ENCODE peak calls at places on chromosomes 3 and 15, in ten cellular contexts. One of them, this sample, is unnamed.

GRCh38 chr15:64634576-64635485 is 140.6 kb downstream of the RBPMS2 start:
- DNase-seq in sigmoid colon: no peak
- DNase-seq in prostate gland: no peak
- DNase-seq in esophagus muscularis mucosa: no peak
- DNase-seq in K562: no peak
- DNase-seq in GM12891: no peak
- DNase-seq in stomach: no peak
- DNase-seq in endothelial cell of umbilical vein: peak; percentile 79
- DNase-seq in spleen: no peak
- DNase-seq in HepG2: peak; percentile 72
- DNase-seq in this sample: no peak

GRCh38 chr3:37967252-37967881 is 23.2 kb upstream of the VILL start:
- DNase-seq in sigmoid colon: peak; percentile 82
- DNase-seq in prostate gland: peak; percentile 50
- DNase-seq in esophagus muscularis mucosa: no peak
- DNase-seq in K562: peak; percentile 78
- DNase-seq in GM12891: peak; percentile 42
- DNase-seq in stomach: peak; percentile 77
- DNase-seq in endothelial cell of umbilical vein: peak; percentile 65
- DNase-seq in spleen: no peak
- DNase-seq in HepG2: peak; percentile 56
- DNase-seq in this sample: peak; percentile 42

GRCh38 chr15:92383528-92384326 is 10.0 kb upstream of the ST8SIA2 start:
- DNase-seq in sigmoid colon: no peak
- DNase-seq in prostate gland: no peak
- DNase-seq in esophagus muscularis mucosa: no peak
- DNase-seq in K562: peak; percentile 71
- DNase-seq in GM12891: no peak
- DNase-seq in stomach: no peak
- DNase-seq in endothelial cell of umbilical vein: no peak
- DNase-seq in spleen: no peak
- DNase-seq in HepG2: peak; percentile 15
- DNase-seq in this sample: no peak

GRCh38 chr3:108125550-108126071 is 34.8 kb upstream of the CD47 start:
- DNase-seq in sigmoid colon: no peak
- DNase-seq in prostate gland: no peak
- DNase-seq in esophagus muscularis mucosa: no peak
- DNase-seq in K562: peak; percentile 66
- DNase-seq in GM12891: no peak
- DNase-seq in stomach: no peak
- DNase-seq in endothelial cell of umbilical vein: peak; percentile 97
- DNase-seq in spleen: peak; percentile 89
- DNase-seq in HepG2: no peak
- DNase-seq in this sample: no peak

GRCh38 chr3:58404396-58404795 is 29.2 kb downstream of the PDHB start:
- DNase-seq in sigmoid colon: no peak
- DNase-seq in prostate gland: no peak
- DNase-seq in esophagus muscularis mucosa: no peak
- DNase-seq in K562: no peak
- DNase-seq in GM12891: no peak
- DNase-seq in stomach: no peak
- DNase-seq in endothelial cell of umbilical vein: no peak
- DNase-seq in spleen: no peak
- DNase-seq in HepG2: no peak
- DNase-seq in this sample: no peak

GRCh38 chr3:72821170-72821781 is 27.0 kb downstream of the SHQ1 start:
- DNase-seq in sigmoid colon: peak; percentile 63
- DNase-seq in prostate gland: peak; percentile 80
- DNase-seq in esophagus muscularis mucosa: no peak
- DNase-seq in K562: no peak
- DNase-seq in GM12891: no peak
- DNase-seq in stomach: no peak
- DNase-seq in endothelial cell of umbilical vein: peak; percentile 64
- DNase-seq in spleen: no peak
- DNase-seq in HepG2: no peak
- DNase-seq in this sample: no peak

GRCh38 chr15:87849181-87849580 is 407.4 kb downstream of the NTRK3 start:
- DNase-seq in sigmoid colon: no peak
- DNase-seq in prostate gland: no peak
- DNase-seq in esophagus muscularis mucosa: no peak
- DNase-seq in K562: no peak
- DNase-seq in GM12891: no peak
- DNase-seq in stomach: no peak
- DNase-seq in endothelial cell of umbilical vein: no peak
- DNase-seq in spleen: no peak
- DNase-seq in HepG2: no peak
- DNase-seq in this sample: no peak

GRCh38 chr3:159273608-159274007 is 471.8 kb downstream of the MFSD1 start:
- DNase-seq in sigmoid colon: no peak
- DNase-seq in prostate gland: no peak
- DNase-seq in esophagus muscularis mucosa: no peak
- DNase-seq in K562: no peak
- DNase-seq in GM12891: no peak
- DNase-seq in stomach: no peak
- DNase-seq in endothelial cell of umbilical vein: peak; percentile 57
- DNase-seq in spleen: no peak
- DNase-seq in HepG2: peak; percentile 6
- DNase-seq in this sample: no peak

GRCh38 chr3:186598108-186598784 is 14.6 kb upstream of the AHSG start:
- DNase-seq in sigmoid colon: no peak
- DNase-seq in prostate gland: no peak
- DNase-seq in esophagus muscularis mucosa: no peak
- DNase-seq in K562: no peak
- DNase-seq in GM12891: no peak
- DNase-seq in stomach: no peak
- DNase-seq in endothelial cell of umbilical vein: no peak
- DNase-seq in spleen: no peak
- DNase-seq in HepG2: peak; percentile 68
- DNase-seq in this sample: no peak

GRCh38 chr15:27061739-27062138 is 90.8 kb downstream of the GABRG3 start:
- DNase-seq in sigmoid colon: no peak
- DNase-seq in prostate gland: no peak
- DNase-seq in esophagus muscularis mucosa: no peak
- DNase-seq in K562: no peak
- DNase-seq in GM12891: no peak
- DNase-seq in stomach: no peak
- DNase-seq in endothelial cell of umbilical vein: no peak
- DNase-seq in spleen: no peak
- DNase-seq in HepG2: no peak
- DNase-seq in this sample: no peak

GRCh38 chr3:184233127-184233843 is 3.9 kb downstream of the VWA5B2 start:
- DNase-seq in sigmoid colon: no peak
- DNase-seq in prostate gland: no peak
- DNase-seq in esophagus muscularis mucosa: no peak
- DNase-seq in K562: no peak
- DNase-seq in GM12891: no peak
- DNase-seq in stomach: no peak
- DNase-seq in endothelial cell of umbilical vein: no peak
- DNase-seq in spleen: no peak
- DNase-seq in HepG2: no peak
- DNase-seq in this sample: no peak

GRCh38 chr15:34987623-34987981 is 485 bp downstream of the ZNF770 start:
- DNase-seq in sigmoid colon: no peak
- DNase-seq in prostate gland: no peak
- DNase-seq in esophagus muscularis mucosa: no peak
- DNase-seq in K562: no peak
- DNase-seq in GM12891: no peak
- DNase-seq in stomach: no peak
- DNase-seq in endothelial cell of umbilical vein: no peak
- DNase-seq in spleen: no peak
- DNase-seq in HepG2: peak; percentile 49
- DNase-seq in this sample: no peak

GRCh38 chr3:107928084-107928445 is 162.8 kb downstream of the CD47 start:
- DNase-seq in sigmoid colon: no peak
- DNase-seq in prostate gland: no peak
- DNase-seq in esophagus muscularis mucosa: no peak
- DNase-seq in K562: no peak
- DNase-seq in GM12891: peak; percentile 7
- DNase-seq in stomach: no peak
- DNase-seq in endothelial cell of umbilical vein: peak; percentile 42
- DNase-seq in spleen: no peak
- DNase-seq in HepG2: no peak
- DNase-seq in this sample: no peak

GRCh38 chr15:33987444-33987843 is 19.1 kb downstream of the CHRM5 start:
- DNase-seq in sigmoid colon: no peak
- DNase-seq in prostate gland: no peak
- DNase-seq in esophagus muscularis mucosa: no peak
- DNase-seq in K562: no peak
- DNase-seq in GM12891: no peak
- DNase-seq in stomach: no peak
- DNase-seq in endothelial cell of umbilical vein: no peak
- DNase-seq in spleen: no peak
- DNase-seq in HepG2: no peak
- DNase-seq in this sample: no peak

GRCh38 chr15:73368301-73369072 is at the start of gene HCN4:
- DNase-seq in sigmoid colon: no peak
- DNase-seq in prostate gland: no peak
- DNase-seq in esophagus muscularis mucosa: no peak
- DNase-seq in K562: peak; percentile 31
- DNase-seq in GM12891: no peak
- DNase-seq in stomach: no peak
- DNase-seq in endothelial cell of umbilical vein: no peak
- DNase-seq in spleen: no peak
- DNase-seq in HepG2: no peak
- DNase-seq in this sample: no peak

GRCh38 chr3:188468672-188469071 is 314.7 kb downstream of the LPP start:
- DNase-seq in sigmoid colon: peak; percentile 93
- DNase-seq in prostate gland: peak; percentile 72
- DNase-seq in esophagus muscularis mucosa: no peak
- DNase-seq in K562: no peak
- DNase-seq in GM12891: no peak
- DNase-seq in stomach: no peak
- DNase-seq in endothelial cell of umbilical vein: no peak
- DNase-seq in spleen: no peak
- DNase-seq in HepG2: no peak
- DNase-seq in this sample: no peak

GRCh38 chr3:166372571-166373106 is 535.4 kb upstream of the BCHE start:
- DNase-seq in sigmoid colon: no peak
- DNase-seq in prostate gland: no peak
- DNase-seq in esophagus muscularis mucosa: no peak
- DNase-seq in K562: no peak
- DNase-seq in GM12891: no peak
- DNase-seq in stomach: no peak
- DNase-seq in endothelial cell of umbilical vein: no peak
- DNase-seq in spleen: no peak
- DNase-seq in HepG2: no peak
- DNase-seq in this sample: no peak

GRCh38 chr3:195900426-195901355 is 7.7 kb downstream of the TNK2 start:
- DNase-seq in sigmoid colon: peak; percentile 80
- DNase-seq in prostate gland: no peak
- DNase-seq in esophagus muscularis mucosa: no peak
- DNase-seq in K562: no peak
- DNase-seq in GM12891: no peak
- DNase-seq in stomach: peak; percentile 46
- DNase-seq in endothelial cell of umbilical vein: no peak
- DNase-seq in spleen: peak; percentile 94
- DNase-seq in HepG2: peak; percentile 83
- DNase-seq in this sample: no peak

GRCh38 chr3:182810574-182811268 is 17.4 kb downstream of the ATP11B start:
- DNase-seq in sigmoid colon: no peak
- DNase-seq in prostate gland: no peak
- DNase-seq in esophagus muscularis mucosa: no peak
- DNase-seq in K562: no peak
- DNase-seq in GM12891: no peak
- DNase-seq in stomach: no peak
- DNase-seq in endothelial cell of umbilical vein: peak; percentile 59
- DNase-seq in spleen: no peak
- DNase-seq in HepG2: no peak
- DNase-seq in this sample: no peak
- TF ChIP-seq POLR2A in sigmoid colon: no peak
- TF ChIP-seq POLR2A in prostate gland: no peak
- TF ChIP-seq POLR2A in esophagus muscularis mucosa: no peak
- TF ChIP-seq POLR2A in K562: no peak
- TF ChIP-seq POLR2A in GM12891: no peak
- TF ChIP-seq POLR2A in stomach: no peak
- TF ChIP-seq POLR2A in endothelial cell of umbilical vein: no peak
- TF ChIP-seq POLR2A in spleen: no peak
- TF ChIP-seq POLR2A in HepG2: no peak
- TF ChIP-seq POLR2A in this sample: no peak

GRCh38 chr3:180612363-180612762 is 10.4 kb downstream of the TTC14 start:
- DNase-seq in sigmoid colon: no peak
- DNase-seq in prostate gland: no peak
- DNase-seq in esophagus muscularis mucosa: no peak
- DNase-seq in K562: no peak
- DNase-seq in GM12891: no peak
- DNase-seq in stomach: no peak
- DNase-seq in endothelial cell of umbilical vein: no peak
- DNase-seq in spleen: no peak
- DNase-seq in HepG2: no peak
- DNase-seq in this sample: no peak
- TF ChIP-seq POLR2AphosphoS5 in sigmoid colon: no peak
- TF ChIP-seq POLR2AphosphoS5 in prostate gland: no peak
- TF ChIP-seq POLR2AphosphoS5 in esophagus muscularis mucosa: no peak
- TF ChIP-seq POLR2AphosphoS5 in K562: no peak
- TF ChIP-seq POLR2AphosphoS5 in GM12891: peak; percentile 49
- TF ChIP-seq POLR2AphosphoS5 in stomach: no peak
- TF ChIP-seq POLR2AphosphoS5 in endothelial cell of umbilical vein: no peak
- TF ChIP-seq POLR2AphosphoS5 in spleen: peak; percentile 46
- TF ChIP-seq POLR2AphosphoS5 in HepG2: no peak
- TF ChIP-seq POLR2AphosphoS5 in this sample: no peak

DNA sequence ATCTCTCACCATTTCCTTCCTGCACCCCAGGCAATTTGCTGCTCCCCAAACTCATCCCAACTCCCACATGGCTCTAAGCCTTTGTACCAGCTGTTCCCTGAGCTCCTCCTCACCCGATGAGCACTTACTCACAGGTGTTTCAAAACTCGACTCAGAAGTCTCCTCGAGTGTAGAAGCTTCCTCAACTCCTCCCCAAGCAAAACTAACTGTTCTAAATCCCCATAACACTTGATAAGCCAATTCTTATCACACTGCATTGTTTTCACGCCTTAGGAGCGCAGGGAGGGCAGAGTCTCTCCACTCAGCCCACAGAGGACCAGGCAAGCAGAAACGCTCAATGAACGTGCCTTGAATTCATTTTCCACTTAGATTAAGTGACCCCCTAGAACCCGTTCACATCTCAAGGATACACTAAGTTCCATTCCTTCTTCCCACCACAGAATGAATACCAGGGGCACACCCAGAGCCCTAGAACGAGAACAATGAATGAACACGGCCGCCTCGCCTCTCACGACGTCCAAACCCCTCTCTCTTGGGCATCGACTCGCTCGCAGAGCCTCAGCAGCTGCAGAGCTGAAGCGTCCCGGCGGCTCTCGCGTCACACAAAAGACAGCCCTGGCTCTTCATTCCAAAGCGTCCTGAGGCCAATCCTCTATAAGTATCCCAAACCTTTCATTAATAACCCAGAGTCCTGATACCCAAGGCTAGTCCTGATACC is 1.2 kb downstream of the RAF1 start:
- DNase-seq in sigmoid colon: no peak
- DNase-seq in prostate gland: peak; percentile 30
- DNase-seq in esophagus muscularis mucosa: no peak
- DNase-seq in K562: peak; percentile 36
- DNase-seq in GM12891: no peak
- DNase-seq in stomach: peak; percentile 48
- DNase-seq in endothelial cell of umbilical vein: peak; percentile 58
- DNase-seq in spleen: peak; percentile 85
- DNase-seq in HepG2: no peak
- DNase-seq in this sample: no peak
- TF ChIP-seq POLR2A in sigmoid colon: no peak
- TF ChIP-seq POLR2A in prostate gland: no peak
- TF ChIP-seq POLR2A in esophagus muscularis mucosa: peak; percentile 25
- TF ChIP-seq POLR2A in K562: peak; percentile 34
- TF ChIP-seq POLR2A in GM12891: no peak
- TF ChIP-seq POLR2A in stomach: no peak
- TF ChIP-seq POLR2A in endothelial cell of umbilical vein: no peak
- TF ChIP-seq POLR2A in spleen: no peak
- TF ChIP-seq POLR2A in HepG2: no peak
- TF ChIP-seq POLR2A in this sample: no peak

GRCh38 chr3:127799476-127800222 is 22.7 kb downstream of the MGLL start:
- DNase-seq in sigmoid colon: no peak
- DNase-seq in prostate gland: no peak
- DNase-seq in esophagus muscularis mucosa: no peak
- DNase-seq in K562: no peak
- DNase-seq in GM12891: no peak
- DNase-seq in stomach: no peak
- DNase-seq in endothelial cell of umbilical vein: peak; percentile 93
- DNase-seq in spleen: peak; percentile 2
- DNase-seq in HepG2: no peak
- DNase-seq in this sample: no peak
- TF ChIP-seq POLR2AphosphoS5 in sigmoid colon: no peak
- TF ChIP-seq POLR2AphosphoS5 in prostate gland: no peak
- TF ChIP-seq POLR2AphosphoS5 in esophagus muscularis mucosa: no peak
- TF ChIP-seq POLR2AphosphoS5 in K562: no peak
- TF ChIP-seq POLR2AphosphoS5 in GM12891: no peak
- TF ChIP-seq POLR2AphosphoS5 in stomach: peak; percentile 15
- TF ChIP-seq POLR2AphosphoS5 in endothelial cell of umbilical vein: peak; percentile 87
- TF ChIP-seq POLR2AphosphoS5 in spleen: no peak
- TF ChIP-seq POLR2AphosphoS5 in HepG2: no peak
- TF ChIP-seq POLR2AphosphoS5 in this sample: no peak

This sample was measured in GM12892.